ENCODE peak calls at places on chromosomes 13 and 19, in six cellular contexts. U is SJSA1; C is mucosa of descending colon; N is stimulated activated CD4-positive, alpha-beta T cell treated with anti-CD3 and anti-CD28 coated beads, Interleukin-12 subunit alpha, Interleukin-12 subunit beta, amount 100 ng/mL, for 24 hours; B is IMR-90; Y is astrocyte of the cerebellum. J is an unnamed sample.

GRCh38 chr13:41458939-41459753 is 1.8 kb downstream of the RGCC start:
- DNase-seq in U (no peak), C (no peak), N (peak; percentile 50), B (peak; percentile 72), Y (no peak), J (no peak)

GRCh38 chr13:91351980-91352379 is 4.5 kb downstream of the MIR17HG start:
- DNase-seq in U (no peak), C (no peak), N (no peak), B (no peak), Y (no peak), J (no peak)

GRCh38 chr19:13234518-13234917 is 84.3 kb downstream of the IER2 start:
- DNase-seq in U (peak; percentile 52), C (peak; percentile 77), N (peak; percentile 59), B (no peak), Y (no peak), J (peak; percentile 65)

GRCh38 chr19:13018037-13018914 is 23.0 kb downstream of the NFIX start:
- DNase-seq in U (no peak), C (no peak), N (no peak), B (peak; percentile 35), Y (peak; percentile 55), J (no peak)

GRCh38 chr13:74191036-74191809 is 57.0 kb upstream of the KLF12 start:
- DNase-seq in U (no peak), C (no peak), N (no peak), B (peak; percentile 32), Y (no peak), J (no peak)

GRCh38 chr19:51123381-51124186 is 1.1 kb upstream of the SIGLEC9 start:
- DNase-seq in U (no peak), C (peak; percentile 53), N (no peak), B (no peak), Y (no peak), J (no peak)

GRCh38 chr13:55583953-55584593 is 1556.6 kb upstream of the PRR20A start:
- DNase-seq in U (no peak), C (no peak), N (no peak), B (no peak), Y (no peak), J (no peak)

GRCh38 chr13:60627071-60627686 is 230.2 kb downstream of the TDRD3 start:
- DNase-seq in U (peak; percentile 29), C (no peak), N (peak; percentile 2), B (peak; percentile 3), Y (peak; percentile 6), J (peak; percentile 1)

GRCh38 chr19:10086032-10086903 is at the start of gene SHFL:
- DNase-seq in U (peak; percentile 73), C (peak; percentile 88), N (peak; percentile 68), B (peak; percentile 45), Y (peak; percentile 5), J (peak; percentile 77)

GRCh38 chr13:107043016-107043957 is 475.4 kb upstream of the ARGLU1 start:
- DNase-seq in U (peak; percentile 88), C (no peak), N (no peak), B (peak; percentile 34), Y (peak; percentile 43), J (no peak)

GRCh38 chr13:74144269-74144668 is 10.1 kb upstream of the KLF12 start:
- DNase-seq in U (no peak), C (no peak), N (no peak), B (no peak), Y (no peak), J (no peak)

GRCh38 chr19:4217429-4218264 is 11.7 kb upstream of the EBI3 start:
- DNase-seq in U (no peak), C (no peak), N (no peak), B (no peak), Y (no peak), J (no peak)